ENCODE peak calls at places on chromosome 3, in five cellular contexts. I is HCT116, X is PC-3, Z is astrocyte, K is tibial nerve. V is an unnamed sample. For H3K4me1, the result is how much of the 10 kb centered on the place peaks cover.

GRCh38 chr3:72077473-72078259 is 292.7 kb upstream of the PROK2 start:
- DNase-seq in I (no peak), X (no peak), Z (no peak), K (no peak), V (no peak)

GRCh38 chr3:66638717-66639116 is 137.9 kb upstream of the LRIG1 start:
- DNase-seq in I (peak), X (no peak), Z (no peak), K (no peak), V (no peak)

GRCh38 chr3:156681003-156681402 is 6.6 kb downstream of the TIPARP start:
- DNase-seq in I (no peak), X (peak), Z (peak), K (no peak), V (no peak)

GRCh38 chr3:64030741-64031140 is 7.4 kb upstream of the PSMD6 start:
- DNase-seq in I (peak), X (peak), Z (no peak), K (peak), V (peak)

GRCh38 chr3:42148982-42149432 is 57.9 kb downstream of the TRAK1 start:
- DNase-seq in I (no peak), X (peak), Z (peak), K (peak), V (peak)

GRCh38 chr3:70854108-70854507 is 541.7 kb upstream of the MDFIC2 start:
- DNase-seq in I (no peak), X (no peak), Z (no peak), K (no peak), V (no peak)

GRCh38 chr3:69747511-69748248 is 8.4 kb downstream of the MITF start:
- DNase-seq in I (no peak), X (no peak), Z (peak), K (no peak), V (no peak)

GRCh38 chr3:140686128-140686527 is 8.3 kb downstream of the TRIM42 start:
- DNase-seq in I (no peak), X (no peak), Z (no peak), K (no peak), V (no peak)

GRCh38 chr3:169104541-169104940 is 559.0 kb downstream of the MECOM start:
- DNase-seq in I (peak), X (peak), Z (peak), K (no peak), V (no peak)

GRCh38 chr3:100057716-100058575 is 56.4 kb downstream of the FILIP1L start:
- DNase-seq in I (no peak), X (no peak), Z (no peak), K (no peak), V (no peak)

GRCh38 chr3:113151475-113152031 is 59.8 kb upstream of the BOC start:
- DNase-seq in I (no peak), X (no peak), Z (peak), K (no peak), V (peak)

GRCh38 chr3:46114324-46114988 is 87.2 kb upstream of the XCR1 start:
- DNase-seq in I (no peak), X (peak), Z (peak), K (no peak), V (no peak)

GRCh38 chr3:184620101-184620798 is 58.7 kb downstream of the EPHB3 start:
- DNase-seq in I (no peak), X (peak), Z (peak), K (no peak), V (no peak)

GRCh38 chr3:151011427-151011826 is 38.9 kb upstream of the CLRN1 start:
- DNase-seq in I (no peak), X (peak), Z (peak), K (no peak), V (no peak)

GRCh38 chr3:29143151-29143550 is 137.7 kb upstream of the RBMS3 start:
- DNase-seq in I (no peak), X (no peak), Z (no peak), K (no peak), V (no peak)

GRCh38 chr3:29141912-29142262 is 139.0 kb upstream of the RBMS3 start:
- DNase-seq in I (no peak), X (no peak), Z (no peak), K (no peak), V (no peak)

GRCh38 chr3:29145370-29145769 is 135.5 kb upstream of the RBMS3 start:
- DNase-seq in I (no peak), X (no peak), Z (no peak), K (no peak), V (no peak)

GRCh38 chr3:29144807-29145206 is 136.1 kb upstream of the RBMS3 start:
- DNase-seq in I (no peak), X (peak), Z (peak), K (no peak), V (peak)

DNA sequence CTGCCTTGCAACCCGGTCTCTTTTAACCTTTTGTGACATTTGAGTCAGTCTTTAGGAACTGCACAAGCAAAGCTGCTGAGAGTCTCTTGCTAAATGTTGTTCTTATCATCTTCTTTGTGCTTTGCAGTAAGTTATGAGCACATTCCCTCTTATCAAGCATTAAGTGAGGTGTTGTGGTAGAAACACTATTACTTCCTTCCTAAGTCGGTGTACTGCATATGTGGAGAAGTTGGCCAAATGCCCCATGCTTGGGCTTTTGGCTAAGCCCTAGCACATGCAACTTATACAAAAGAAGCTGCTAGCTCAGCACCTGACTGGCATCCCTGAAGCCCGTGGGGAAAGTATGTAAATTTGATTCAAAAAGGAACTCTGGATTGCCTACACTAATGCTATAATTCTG is 136.5 kb upstream of the RBMS3 start:
- DNase-seq in I (no peak), X (no peak), Z (no peak), K (no peak), V (no peak)
- H3K4me1 ChIP-seq in I (under half), X (under half), Z (under half), K (under half), V (under half)

GRCh38 chr3:24496529-24497482 is 2.2 kb upstream of the THRB start:
- DNase-seq in I (peak), X (peak), Z (peak), K (peak), V (peak)
- H3K27ac ChIP-seq in I (no peak), X (no peak), Z (no peak), K (no peak), V (peak)

GRCh38 chr3:120416868-120417267 is 33.9 kb downstream of the FSTL1 start:
- DNase-seq in I (no peak), X (no peak), Z (no peak), K (no peak), V (no peak)

GRCh38 chr3:120415756-120416155 is 35.0 kb downstream of the FSTL1 start:
- DNase-seq in I (no peak), X (no peak), Z (no peak), K (no peak), V (no peak)

GRCh38 chr3:120418446-120418845 is 32.3 kb downstream of the FSTL1 start:
- DNase-seq in I (no peak), X (no peak), Z (no peak), K (no peak), V (no peak)

GRCh38 chr3:120418866-120419490 is 31.8 kb downstream of the FSTL1 start:
- DNase-seq in I (peak), X (peak), Z (no peak), K (no peak), V (no peak)

GRCh38 chr3:120417272-120417911 is 33.4 kb downstream of the FSTL1 start:
- DNase-seq in I (peak), X (peak), Z (peak), K (peak), V (peak)
- TF ChIP-seq CTCF in I (peak), X (peak), Z (peak), K (peak), V (peak)

GRCh38 chr3:106880206-106880605 is 497.0 kb upstream of the CCDC54 start:
- DNase-seq in I (no peak), X (no peak), Z (no peak), K (no peak), V (no peak)

GRCh38 chr3:106877632-106878031 is 499.6 kb upstream of the CCDC54 start:
- DNase-seq in I (no peak), X (no peak), Z (peak), K (no peak), V (no peak)

DNA sequence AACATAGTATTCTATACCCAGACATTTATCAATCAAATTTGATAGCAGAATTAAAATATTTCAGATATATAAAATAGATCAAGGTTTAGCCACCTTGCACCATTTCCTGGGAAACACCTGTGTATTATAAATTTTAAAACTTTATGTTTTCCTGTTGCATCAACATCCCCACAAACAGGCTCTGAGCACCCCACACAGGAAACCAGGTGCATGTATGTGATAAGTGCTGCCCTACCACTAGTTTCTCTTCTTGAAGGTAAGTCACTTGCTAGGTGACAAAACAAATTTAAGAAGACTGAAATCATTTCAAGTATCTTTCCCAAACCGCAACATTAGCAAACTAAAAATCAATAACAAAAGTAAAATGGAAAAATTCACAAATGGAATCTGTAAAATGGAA is 496.1 kb upstream of the CCDC54 start:
- DNase-seq in I (no peak), X (no peak), Z (no peak), K (no peak), V (no peak)
- H3K4me1 ChIP-seq in I (under half), X (under half), Z (under half), K (under half), V (under half)

GRCh38 chr3:56064684-56065083 is 403.6 kb downstream of the ERC2 start:
- DNase-seq in I (no peak), X (peak), Z (no peak), K (no peak), V (no peak)

GRCh38 chr3:56055616-56056350 is 412.5 kb downstream of the ERC2 start:
- DNase-seq in I (no peak), X (no peak), Z (no peak), K (no peak), V (no peak)

DNA sequence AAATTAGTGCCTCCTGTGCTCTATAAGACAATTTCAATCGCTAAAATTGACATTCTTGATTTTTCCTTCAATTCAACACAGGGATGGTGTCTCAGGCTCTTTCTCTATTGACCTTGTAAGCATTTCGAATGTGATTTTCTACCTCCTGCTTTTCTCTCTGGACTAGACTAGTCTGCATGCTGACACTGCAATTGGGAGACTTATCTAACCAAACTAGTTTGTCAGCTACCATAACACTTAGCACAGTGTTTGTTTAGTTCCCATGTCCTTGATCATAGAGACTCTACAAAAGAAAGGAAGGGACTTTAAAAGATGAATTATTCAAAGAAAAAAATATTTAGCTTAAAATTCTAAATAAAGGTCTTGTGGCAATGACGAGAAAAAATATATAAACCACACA is 407.0 kb downstream of the ERC2 start:
- DNase-seq in I (no peak), X (peak), Z (no peak), K (no peak), V (no peak)
- H3K27ac ChIP-seq in I (no peak), X (no peak), Z (no peak), K (no peak), V (no peak)

DNA sequence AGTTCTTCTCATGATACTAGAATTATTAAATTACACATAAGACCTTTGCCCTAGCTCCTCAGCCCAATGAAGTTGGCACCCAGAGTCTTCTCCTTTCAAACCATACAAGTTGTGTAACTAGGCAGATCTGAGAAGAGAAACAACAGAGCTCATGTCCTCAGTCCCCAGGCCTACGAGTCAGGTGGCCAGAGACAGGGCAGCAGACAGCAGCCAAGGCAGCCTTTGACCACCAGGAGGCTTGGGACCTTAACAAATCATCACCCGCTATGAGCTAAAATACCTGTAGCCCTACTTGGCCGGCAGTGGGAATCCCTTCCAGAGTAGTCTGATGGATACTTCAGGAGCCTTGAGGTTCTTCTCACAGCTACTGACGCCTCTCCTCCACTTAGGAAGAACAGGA is 18.3 kb downstream of the STIMATE start:
- DNase-seq in I (no peak), X (no peak), Z (no peak), K (no peak), V (no peak)
- TF ChIP-seq CTCF in I (no peak), X (no peak), Z (no peak), K (no peak), V (no peak)

GRCh38 chr3:48926425-48927392 is 8.1 kb downstream of the ARIH2 start:
- DNase-seq in I (no peak), X (peak), Z (no peak), K (no peak), V (peak)
- H3K4me1 ChIP-seq in I (under half), X (under half), Z (under half), K (under half), V (under half)

GRCh38 chr3:73600293-73600938 is 24.3 kb downstream of the PDZRN3 start:
- DNase-seq in I (no peak), X (no peak), Z (peak), K (no peak), V (no peak)
- H3K27ac ChIP-seq in I (no peak), X (no peak), Z (no peak), K (peak), V (no peak)